ENCODE peak calls at places on chromosomes 2 and 18, in eight cellular contexts. K, O, Z, E, N, X, A and M are unnamed samples.

GRCh38 chr2:160305081-160305750 is 105.1 kb upstream of the ITGB6 start:
- DNase-seq in O (no peak), X (peak), A (no peak), Z (peak), E (no peak), N (no peak), K (peak), M (no peak)

GRCh38 chr2:119541476-119541875 is 2.8 kb upstream of the CFAP221 start:
- DNase-seq in X (no peak), O (no peak), Z (no peak), A (no peak), E (no peak), K (no peak), N (no peak), M (no peak)

GRCh38 chr2:236667526-236667925 is 97.9 kb downstream of the ACKR3 start:
- DNase-seq in N (no peak), O (no peak), A (no peak), X (no peak), E (no peak), Z (no peak), K (no peak), M (no peak)

GRCh38 chr18:48929951-48930713 is 20.6 kb downstream of the SMAD7 start:
- DNase-seq in N (no peak), E (no peak), O (peak), Z (peak), X (peak), K (peak), A (peak), M (no peak)

GRCh38 chr18:56353676-56354260 is 284.6 kb downstream of the TXNL1 start:
- DNase-seq in O (no peak), N (no peak), E (no peak), K (no peak), X (no peak), Z (peak), A (no peak), M (no peak)

GRCh38 chr2:53182609-53183008 is 585.0 kb upstream of the CHAC2 start:
- DNase-seq in A (peak), Z (no peak), O (no peak), K (no peak), E (no peak), N (no peak), X (no peak), M (no peak)

GRCh38 chr2:224945134-224945533 is 97.1 kb downstream of the DOCK10 start:
- DNase-seq in X (peak), Z (no peak), E (no peak), K (no peak), N (no peak), O (no peak), A (no peak), M (no peak)

GRCh38 chr2:148989882-148990493 is 48.5 kb upstream of the LYPD6B start:
- DNase-seq in K (peak), E (no peak), N (peak), X (peak), Z (peak), O (peak), A (peak), M (peak)

GRCh38 chr2:98822301-98823164 is 91.6 kb upstream of the MGAT4A start:
- DNase-seq in X (no peak), Z (no peak), A (no peak), N (no peak), O (peak), E (peak), K (no peak), M (peak)

GRCh38 chr2:134139615-134140014 is 114.3 kb upstream of the MGAT5 start:
- DNase-seq in K (no peak), E (peak), N (peak), O (no peak), A (no peak), Z (no peak), X (no peak), M (no peak)

GRCh38 chr2:566379-567313 is 110.6 kb downstream of the TMEM18 start:
- DNase-seq in A (no peak), Z (no peak), X (no peak), E (no peak), O (no peak), K (no peak), N (no peak), M (no peak)

GRCh38 chr2:53512071-53512841 is 255.3 kb upstream of the CHAC2 start:
- DNase-seq in K (peak), Z (peak), N (no peak), O (no peak), E (no peak), A (no peak), X (peak), M (no peak)

GRCh38 chr2:71547616-71548285 is 94.4 kb downstream of the DYSF start:
- DNase-seq in A (no peak), Z (no peak), N (peak), O (no peak), K (no peak), E (no peak), X (no peak), M (no peak)

GRCh38 chr18:37525302-37525585 is 40.4 kb downstream of the CELF4 start:
- DNase-seq in O (no peak), A (no peak), K (no peak), E (no peak), N (no peak), Z (no peak), X (no peak), M (no peak)

GRCh38 chr2:1718339-1719220 is 25.7 kb downstream of the PXDN start:
- DNase-seq in A (no peak), O (peak), N (no peak), E (no peak), K (no peak), Z (no peak), X (no peak), M (no peak)

GRCh38 chr18:40326987-40327386 is 1628.0 kb upstream of the PIK3C3 start:
- DNase-seq in E (no peak), Z (no peak), O (no peak), K (no peak), X (no peak), A (no peak), N (no peak), M (no peak)

GRCh38 chr2:27765621-27766286 is 5.8 kb upstream of the MRPL33 start:
- DNase-seq in Z (peak), K (no peak), A (peak), E (peak), X (peak), O (no peak), N (no peak), M (peak)

GRCh38 chr18:47749195-47749973 is 181.1 kb downstream of the SMAD2 start:
- DNase-seq in N (peak), O (peak), X (peak), A (peak), K (peak), Z (peak), E (peak), M (peak)

GRCh38 chr2:159249955-159250723 is 36.4 kb downstream of the WDSUB1 start:
- DNase-seq in X (peak), Z (peak), A (peak), K (peak), E (peak), N (no peak), O (no peak), M (no peak)

GRCh38 chr18:2513616-2514015 is 57.7 kb downstream of the METTL4 start:
- DNase-seq in A (no peak), O (no peak), Z (no peak), K (no peak), X (no peak), N (no peak), E (no peak), M (no peak)

GRCh38 chr2:138476186-138476585 is 25.4 kb upstream of the SPOPL start:
- DNase-seq in Z (no peak), N (no peak), A (no peak), K (no peak), X (no peak), E (no peak), O (no peak), M (no peak)

GRCh38 chr2:12076810-12077209 is 330.4 kb downstream of the LPIN1 start:
- DNase-seq in N (no peak), E (no peak), X (peak), A (no peak), Z (no peak), K (no peak), O (peak), M (no peak)

GRCh38 chr2:209495855-209496585 is 72.2 kb downstream of the MAP2 start:
- DNase-seq in O (peak), A (peak), K (peak), X (peak), E (peak), N (no peak), Z (peak), M (no peak)

GRCh38 chr2:233801357-233802131 is 23.4 kb downstream of the MROH2A start:
- DNase-seq in N (no peak), A (peak), O (no peak), E (no peak), K (peak), X (peak), Z (no peak), M (no peak)

GRCh38 chr2:146123714-146124113 is 1603.8 kb upstream of the ZEB2 start:
- DNase-seq in Z (peak), O (no peak), K (peak), N (no peak), A (no peak), X (peak), E (no peak), M (no peak)

GRCh38 chr2:240432820-240433801 is 2.4 kb upstream of the GPC1 start:
- DNase-seq in N (peak), O (no peak), A (no peak), Z (no peak), K (no peak), X (no peak), E (peak), M (peak)

GRCh38 chr2:240994161-240994896 is 4.1 kb upstream of the SNED1 start:
- DNase-seq in O (no peak), A (no peak), Z (no peak), E (no peak), K (no peak), N (no peak), X (no peak), M (no peak)

GRCh38 chr2:166171210-166171609 is 43.4 kb upstream of the SCN1A start:
- DNase-seq in X (no peak), E (no peak), A (no peak), O (no peak), K (no peak), Z (no peak), N (no peak), M (no peak)

GRCh38 chr2:24579053-24579803 is 88.2 kb downstream of the NCOA1 start:
- DNase-seq in O (no peak), X (no peak), E (no peak), N (no peak), K (no peak), Z (no peak), A (no peak), M (no peak)

GRCh38 chr2:241554610-241555322 is 3.8 kb upstream of the BOK start:
- DNase-seq in O (no peak), N (no peak), Z (no peak), X (no peak), A (no peak), K (no peak), E (no peak), M (no peak)

GRCh38 chr2:122660786-122661634 is 905.6 kb downstream of the TSN start:
- DNase-seq in A (no peak), Z (no peak), K (no peak), O (no peak), E (no peak), N (no peak), X (no peak), M (peak)

GRCh38 chr2:41832218-41832617 is 215.6 kb upstream of the PKDCC start:
- DNase-seq in O (no peak), E (no peak), N (no peak), A (no peak), K (no peak), Z (no peak), X (no peak), M (no peak)

GRCh38 chr2:29990112-29990511 is 68.7 kb upstream of the ALK start:
- DNase-seq in N (no peak), A (no peak), K (no peak), Z (no peak), E (no peak), O (no peak), X (no peak), M (no peak)

GRCh38 chr2:207241198-207241597 is 75.5 kb upstream of the KLF7 start:
- DNase-seq in K (no peak), A (no peak), Z (peak), N (no peak), E (no peak), X (no peak), O (no peak), M (no peak)

GRCh38 chr2:46841621-46842020 is 74.0 kb downstream of the MCFD2 start:
- DNase-seq in Z (no peak), X (no peak), N (no peak), E (no peak), A (no peak), K (no peak), O (no peak), M (no peak)

GRCh38 chr2:64913357-64913869 is 75.8 kb upstream of the SLC1A4 start:
- DNase-seq in O (peak), Z (no peak), A (peak), E (no peak), X (no peak), K (no peak), N (no peak), M (no peak)

GRCh38 chr2:158772306-158773078 is 22.6 kb upstream of the DAPL1 start:
- DNase-seq in O (no peak), N (no peak), K (no peak), X (no peak), Z (no peak), E (no peak), A (no peak), M (no peak)

GRCh38 chr2:43224571-43225092 is 1.8 kb downstream of the ZFP36L2 start:
- DNase-seq in N (peak), X (peak), K (peak), O (peak), E (no peak), Z (peak), A (peak), M (peak)

GRCh38 chr2:193695367-193695766 is 1500.6 kb upstream of the TMEFF2 start:
- DNase-seq in Z (peak), A (peak), E (no peak), X (peak), N (no peak), O (peak), K (peak), M (no peak)
- TF ChIP-seq CTCF in Z (peak), A (peak), E (no peak), X (peak), N (no peak), O (peak), K (peak), M (no peak)

GRCh38 chr2:120862254-120863172 is 126.8 kb downstream of the GLI2 start:
- DNase-seq in E (no peak), A (no peak), Z (no peak), K (no peak), N (no peak), X (no peak), O (no peak), M (no peak)
- TF ChIP-seq CTCF in E (no peak), A (no peak), Z (no peak), K (peak), N (no peak), X (no peak), O (no peak), M (no peak)

DNA sequence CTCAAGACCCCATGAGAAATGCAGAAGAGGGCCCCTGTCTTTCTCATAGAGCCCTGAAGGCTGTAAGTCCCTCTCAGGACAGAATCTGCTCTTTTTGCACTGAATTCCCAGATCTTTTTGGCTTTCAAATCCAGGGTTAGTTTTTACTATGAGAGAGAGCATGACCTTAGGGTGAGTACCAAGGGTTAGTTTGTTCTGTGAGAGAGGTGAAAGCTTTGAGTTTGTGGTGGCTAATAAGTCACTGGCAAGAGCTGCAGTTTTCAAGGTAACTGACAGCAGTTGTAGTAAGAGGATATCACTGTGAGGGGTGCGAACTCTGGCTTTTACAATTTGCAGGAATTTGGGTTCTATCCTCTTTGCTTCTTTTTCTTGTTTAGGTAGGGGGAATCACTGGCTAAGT is 248.4 kb upstream of the KCNH7 start:
- DNase-seq in O (no peak), N (no peak), Z (no peak), E (no peak), K (no peak), X (no peak), A (no peak), M (no peak)
- TF ChIP-seq CTCF in O (no peak), N (no peak), Z (no peak), E (no peak), K (no peak), X (no peak), A (no peak), M (no peak)

DNA sequence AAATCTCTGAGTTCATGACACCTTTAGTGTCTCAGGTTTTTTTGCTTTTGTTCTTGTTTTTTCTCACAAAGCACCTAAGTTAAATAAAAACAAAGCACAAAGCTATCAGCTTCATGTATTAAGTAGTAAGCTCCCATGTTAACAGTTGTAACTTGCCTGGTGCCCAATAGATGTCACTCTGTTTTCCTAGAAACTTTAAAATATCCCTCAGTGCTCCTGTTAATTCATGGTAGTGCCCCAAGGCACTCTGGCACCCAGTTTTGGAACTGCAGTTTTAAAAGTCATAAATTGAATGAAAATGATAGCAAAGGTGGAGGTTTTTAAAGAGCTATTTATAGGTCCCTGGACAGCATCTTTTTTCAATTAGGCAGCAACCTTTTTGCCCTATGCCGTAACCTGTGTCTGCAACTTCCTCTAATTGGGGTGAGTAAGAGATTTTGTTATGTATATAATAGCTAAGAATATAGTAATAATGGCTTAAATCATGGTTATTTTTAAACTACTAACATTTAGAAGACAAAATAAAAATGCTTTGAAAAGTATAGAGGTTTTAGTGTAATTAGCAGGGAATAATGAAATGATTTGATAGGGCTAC is 555.0 kb upstream of the TMEFF2 start:
- DNase-seq in Z (no peak), N (no peak), O (peak), X (peak), K (no peak), E (no peak), A (no peak), M (no peak)
- TF ChIP-seq CTCF in Z (no peak), N (no peak), O (peak), X (peak), K (peak), E (no peak), A (peak), M (no peak)

DNA sequence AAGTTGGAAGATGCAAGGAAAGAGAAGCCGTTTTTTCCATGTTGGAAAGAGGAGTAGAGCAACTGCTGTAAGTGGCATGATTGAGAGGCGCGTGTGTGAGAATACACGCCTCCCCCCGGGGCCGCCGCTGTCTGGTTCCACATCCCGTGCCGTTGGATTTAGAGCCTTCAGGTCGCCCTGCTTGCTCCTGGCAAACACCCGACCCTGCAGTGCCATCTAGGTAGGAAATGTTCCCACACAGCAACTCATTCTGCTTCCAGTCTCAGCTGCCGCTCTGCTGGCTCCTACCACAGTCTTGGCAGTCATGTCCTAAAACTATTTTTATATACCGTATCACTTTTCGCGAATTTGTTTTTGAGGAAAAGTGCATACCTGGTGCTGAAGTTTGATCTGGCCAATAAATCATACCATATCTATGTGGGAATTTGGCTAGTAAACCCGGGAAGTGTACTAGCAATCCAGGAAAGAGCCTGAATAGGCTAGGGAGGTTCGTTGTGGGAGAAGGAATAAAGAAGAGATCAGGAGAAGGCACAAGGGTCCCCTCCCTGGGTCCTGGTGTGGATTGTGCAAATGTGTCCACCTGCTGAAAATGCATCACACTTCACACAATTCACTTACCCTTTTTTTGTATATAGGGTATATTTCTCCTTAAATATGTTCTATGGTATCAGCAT is 372.7 kb downstream of the FBXO15 start:
- DNase-seq in N (no peak), O (no peak), E (peak), A (no peak), X (no peak), Z (no peak), K (peak), M (no peak)
- TF ChIP-seq CTCF in N (no peak), O (peak), E (peak), A (no peak), X (no peak), Z (no peak), K (no peak), M (no peak)

GRCh38 chr2:20671036-20671735 is 4.2 kb downstream of the GDF7 start:
- DNase-seq in E (no peak), A (no peak), K (no peak), X (no peak), O (peak), Z (no peak), N (peak), M (no peak)

GRCh38 chr2:20670315-20671035 is 3.5 kb downstream of the GDF7 start:
- DNase-seq in E (no peak), A (no peak), O (peak), X (no peak), Z (no peak), K (no peak), N (peak), M (no peak)

GRCh38 chr2:20671736-20672080 is 4.8 kb downstream of the GDF7 start:
- DNase-seq in E (no peak), N (no peak), K (no peak), O (no peak), A (no peak), X (no peak), Z (no peak), M (no peak)

GRCh38 chr2:20673686-20674308 is 6.9 kb downstream of the GDF7 start:
- DNase-seq in O (no peak), A (no peak), N (no peak), Z (no peak), K (no peak), E (no peak), X (no peak), M (no peak)

DNA sequence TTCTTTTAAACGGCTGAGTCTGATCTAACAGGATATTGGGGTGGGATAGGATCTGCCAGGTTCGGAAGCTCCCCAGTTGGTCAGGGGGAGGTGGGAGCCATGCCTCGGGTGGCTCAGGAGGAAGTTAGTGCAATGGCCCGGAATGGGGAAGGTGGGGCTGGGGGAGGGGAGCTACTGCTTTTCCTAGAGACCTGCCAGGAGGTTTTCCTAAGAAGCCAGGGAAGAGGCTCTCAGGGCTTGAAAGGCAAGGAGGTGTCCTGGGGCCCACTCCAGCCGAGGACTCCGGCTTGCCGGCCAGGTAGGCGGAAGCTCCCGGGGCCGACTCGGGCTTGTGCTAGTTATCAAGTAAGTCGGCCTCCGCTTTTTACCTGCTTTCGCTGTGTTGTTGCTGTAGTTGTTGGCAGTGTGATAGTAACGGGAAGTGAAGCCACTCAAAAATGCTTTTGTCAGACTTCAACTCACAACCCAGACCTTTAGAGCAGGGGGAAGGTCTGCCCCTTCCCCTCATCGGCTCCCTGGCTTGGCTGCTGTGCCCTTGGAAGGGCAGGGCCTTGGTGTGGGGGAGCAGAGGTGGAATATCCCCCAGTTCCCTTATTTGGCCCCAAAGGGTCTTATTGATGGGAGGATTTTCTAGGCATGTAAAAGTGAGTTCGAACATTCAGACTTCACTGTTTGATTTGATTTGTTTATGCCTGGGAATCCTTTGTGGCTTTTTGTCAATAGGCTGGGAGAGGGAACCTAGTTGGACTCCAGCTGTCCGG is 5.4 kb downstream of the GDF7 start:
- DNase-seq in Z (no peak), K (no peak), O (no peak), X (no peak), E (no peak), N (peak), A (no peak), M (peak)
- TF ChIP-seq CTCF in Z (no peak), K (no peak), O (no peak), X (no peak), E (no peak), N (no peak), A (no peak), M (no peak)